ENCODE peak calls at places on chromosomes 16 and 17, in seven cellular contexts. One of them, this sample, is unnamed.

GRCh38 chr16:83923581-83924365 is 24.9 kb downstream of the MLYCD start:
- DNase-seq in A673: no peak
- DNase-seq in pulmonary artery endothelial cell: no peak
- DNase-seq in mucosa of descending colon: no peak
- DNase-seq in CD4-positive, alpha-beta T cell: no peak
- DNase-seq in NCI-H1417: no peak
- DNase-seq in GM23248: no peak
- DNase-seq in this sample: no peak

GRCh38 chr17:78781339-78782304 is at the start of gene CYTH1:
- DNase-seq in A673: peak
- DNase-seq in pulmonary artery endothelial cell: no peak
- DNase-seq in mucosa of descending colon: peak
- DNase-seq in CD4-positive, alpha-beta T cell: peak
- DNase-seq in NCI-H1417: peak
- DNase-seq in GM23248: peak
- DNase-seq in this sample: peak

GRCh38 chr16:82684246-82684645 is 57.5 kb downstream of the CDH13 start:
- DNase-seq in A673: no peak
- DNase-seq in pulmonary artery endothelial cell: no peak
- DNase-seq in mucosa of descending colon: no peak
- DNase-seq in CD4-positive, alpha-beta T cell: no peak
- DNase-seq in NCI-H1417: no peak
- DNase-seq in GM23248: peak
- DNase-seq in this sample: no peak

GRCh38 chr17:63435681-63436522 is 10.2 kb downstream of the CYB561 start:
- DNase-seq in A673: no peak
- DNase-seq in pulmonary artery endothelial cell: no peak
- DNase-seq in mucosa of descending colon: peak
- DNase-seq in CD4-positive, alpha-beta T cell: no peak
- DNase-seq in NCI-H1417: peak
- DNase-seq in GM23248: no peak
- DNase-seq in this sample: peak

GRCh38 chr16:89315791-89316581 is 98.5 kb downstream of the ZNF778 start:
- DNase-seq in A673: peak
- DNase-seq in pulmonary artery endothelial cell: peak
- DNase-seq in mucosa of descending colon: no peak
- DNase-seq in CD4-positive, alpha-beta T cell: peak
- DNase-seq in NCI-H1417: peak
- DNase-seq in GM23248: peak
- DNase-seq in this sample: peak

GRCh38 chr17:57921342-57921741 is 33.9 kb downstream of the CUEDC1 start:
- DNase-seq in A673: no peak
- DNase-seq in pulmonary artery endothelial cell: no peak
- DNase-seq in mucosa of descending colon: no peak
- DNase-seq in CD4-positive, alpha-beta T cell: no peak
- DNase-seq in NCI-H1417: no peak
- DNase-seq in GM23248: peak
- DNase-seq in this sample: no peak

GRCh38 chr17:74757931-74758845 is 9.8 kb downstream of the NHERF1 start:
- DNase-seq in A673: no peak
- DNase-seq in pulmonary artery endothelial cell: no peak
- DNase-seq in mucosa of descending colon: no peak
- DNase-seq in CD4-positive, alpha-beta T cell: no peak
- DNase-seq in NCI-H1417: no peak
- DNase-seq in GM23248: no peak
- DNase-seq in this sample: peak

GRCh38 chr16:49262501-49262900 is 19.1 kb downstream of the CBLN1 start:
- DNase-seq in A673: no peak
- DNase-seq in pulmonary artery endothelial cell: no peak
- DNase-seq in mucosa of descending colon: no peak
- DNase-seq in CD4-positive, alpha-beta T cell: no peak
- DNase-seq in NCI-H1417: no peak
- DNase-seq in GM23248: no peak
- DNase-seq in this sample: no peak

GRCh38 chr17:28008526-28008925 is 34.0 kb upstream of the NLK start:
- DNase-seq in A673: peak
- DNase-seq in pulmonary artery endothelial cell: peak
- DNase-seq in mucosa of descending colon: peak
- DNase-seq in CD4-positive, alpha-beta T cell: no peak
- DNase-seq in NCI-H1417: no peak
- DNase-seq in GM23248: peak
- DNase-seq in this sample: no peak

GRCh38 chr16:11162571-11163268 is 93.3 kb downstream of the SOCS1 start:
- DNase-seq in A673: no peak
- DNase-seq in pulmonary artery endothelial cell: no peak
- DNase-seq in mucosa of descending colon: no peak
- DNase-seq in CD4-positive, alpha-beta T cell: no peak
- DNase-seq in NCI-H1417: no peak
- DNase-seq in GM23248: no peak
- DNase-seq in this sample: no peak

GRCh38 chr17:29384901-29385300 is 5.3 kb upstream of the TAOK1 start:
- DNase-seq in A673: no peak
- DNase-seq in pulmonary artery endothelial cell: no peak
- DNase-seq in mucosa of descending colon: no peak
- DNase-seq in CD4-positive, alpha-beta T cell: no peak
- DNase-seq in NCI-H1417: no peak
- DNase-seq in GM23248: no peak
- DNase-seq in this sample: no peak

GRCh38 chr17:54900457-54901229 is at the start of gene TOM1L1:
- DNase-seq in A673: peak
- DNase-seq in pulmonary artery endothelial cell: no peak
- DNase-seq in mucosa of descending colon: peak
- DNase-seq in CD4-positive, alpha-beta T cell: peak
- DNase-seq in NCI-H1417: peak
- DNase-seq in GM23248: peak
- DNase-seq in this sample: peak

GRCh38 chr17:31529841-31530251 is 138.4 kb downstream of the RAB11FIP4 start:
- DNase-seq in A673: no peak
- DNase-seq in pulmonary artery endothelial cell: no peak
- DNase-seq in mucosa of descending colon: no peak
- DNase-seq in CD4-positive, alpha-beta T cell: no peak
- DNase-seq in NCI-H1417: no peak
- DNase-seq in GM23248: peak
- DNase-seq in this sample: no peak

GRCh38 chr16:68382296-68382718 is 66.0 kb downstream of the SMPD3 start:
- DNase-seq in A673: peak
- DNase-seq in pulmonary artery endothelial cell: no peak
- DNase-seq in mucosa of descending colon: peak
- DNase-seq in CD4-positive, alpha-beta T cell: no peak
- DNase-seq in NCI-H1417: no peak
- DNase-seq in GM23248: no peak
- DNase-seq in this sample: no peak

GRCh38 chr16:81804134-81804610 is 25.1 kb downstream of the PLCG2 start:
- DNase-seq in A673: no peak
- DNase-seq in pulmonary artery endothelial cell: no peak
- DNase-seq in mucosa of descending colon: no peak
- DNase-seq in CD4-positive, alpha-beta T cell: no peak
- DNase-seq in NCI-H1417: no peak
- DNase-seq in GM23248: no peak
- DNase-seq in this sample: no peak

GRCh38 chr17:45050680-45051059 is 762 bp downstream of the DCAKD start:
- DNase-seq in A673: no peak
- DNase-seq in pulmonary artery endothelial cell: no peak
- DNase-seq in mucosa of descending colon: peak
- DNase-seq in CD4-positive, alpha-beta T cell: peak
- DNase-seq in NCI-H1417: peak
- DNase-seq in GM23248: peak
- DNase-seq in this sample: no peak

GRCh38 chr17:60371818-60372510 is 20.0 kb downstream of the USP32 start:
- DNase-seq in A673: no peak
- DNase-seq in pulmonary artery endothelial cell: no peak
- DNase-seq in mucosa of descending colon: no peak
- DNase-seq in CD4-positive, alpha-beta T cell: no peak
- DNase-seq in NCI-H1417: no peak
- DNase-seq in GM23248: no peak
- DNase-seq in this sample: no peak

GRCh38 chr17:38669520-38669919 is 5.2 kb downstream of the EPOP start:
- DNase-seq in A673: no peak
- DNase-seq in pulmonary artery endothelial cell: no peak
- DNase-seq in mucosa of descending colon: no peak
- DNase-seq in CD4-positive, alpha-beta T cell: no peak
- DNase-seq in NCI-H1417: no peak
- DNase-seq in GM23248: no peak
- DNase-seq in this sample: no peak

GRCh38 chr17:64741038-64741641 is 79.0 kb upstream of the SMURF2 start:
- DNase-seq in A673: peak
- DNase-seq in pulmonary artery endothelial cell: no peak
- DNase-seq in mucosa of descending colon: no peak
- DNase-seq in CD4-positive, alpha-beta T cell: no peak
- DNase-seq in NCI-H1417: no peak
- DNase-seq in GM23248: peak
- DNase-seq in this sample: no peak

GRCh38 chr16:14193316-14193871 is 122.3 kb downstream of the MRTFB start:
- DNase-seq in A673: no peak
- DNase-seq in pulmonary artery endothelial cell: no peak
- DNase-seq in mucosa of descending colon: peak
- DNase-seq in CD4-positive, alpha-beta T cell: peak
- DNase-seq in NCI-H1417: peak
- DNase-seq in GM23248: no peak
- DNase-seq in this sample: no peak

GRCh38 chr17:61467416-61468262 is 15.4 kb downstream of the TBX4 start:
- DNase-seq in A673: peak
- DNase-seq in pulmonary artery endothelial cell: no peak
- DNase-seq in mucosa of descending colon: peak
- DNase-seq in CD4-positive, alpha-beta T cell: no peak
- DNase-seq in NCI-H1417: no peak
- DNase-seq in GM23248: peak
- DNase-seq in this sample: peak